ENCODE peak calls at places on chromosomes 2 and 18, in five cellular contexts. J is RWPE2, B is heart left ventricle, L is fibroblast of the aortic adventitia, Z is NB4. C is an unnamed sample.
A peak's percentile ranks its signal among the peaks of the same experiment; 100 is the strongest.

GRCh38 chr2:167183916-167184315 is 295.6 kb downstream of the XIRP2 start:
- DNase-seq in J (no peak), B (no peak), L (peak; percentile 39), Z (no peak), C (no peak)

GRCh38 chr2:200483729-200484198 is 26.1 kb downstream of the KCTD18 start:
- DNase-seq in J (no peak), B (no peak), L (peak; percentile 27), Z (peak; percentile 62), C (no peak)

GRCh38 chr18:75280427-75281280 is 70.1 kb downstream of the TSHZ1 start:
- DNase-seq in J (no peak), B (no peak), L (peak; percentile 12), Z (no peak), C (peak; percentile 5)

GRCh38 chr2:49291619-49292018 is 137.3 kb upstream of the FSHR start:
- DNase-seq in J (no peak), B (no peak), L (no peak), Z (no peak), C (no peak)

GRCh38 chr2:150133623-150134022 is 353.8 kb downstream of the RND3 start:
- DNase-seq in J (peak; percentile 55), B (no peak), L (peak; percentile 90), Z (peak; percentile 64), C (peak; percentile 91)

GRCh38 chr2:60706021-60706420 is 50.0 kb upstream of the PAPOLG start:
- DNase-seq in J (no peak), B (no peak), L (peak; percentile 63), Z (no peak), C (peak; percentile 32)

GRCh38 chr2:100105678-100106054 is 36.7 kb downstream of the AFF3 start:
- DNase-seq in J (no peak), B (no peak), L (no peak), Z (no peak), C (no peak)

GRCh38 chr2:98702127-98702802 is 28.7 kb downstream of the MGAT4A start:
- DNase-seq in J (no peak), B (no peak), L (no peak), Z (no peak), C (no peak)

GRCh38 chr18:70422061-70422965 is 133.5 kb downstream of the SOCS6 start:
- DNase-seq in J (peak; percentile 90), B (peak; percentile 82), L (peak; percentile 98), Z (peak; percentile 87), C (peak; percentile 94)

GRCh38 chr2:63378589-63378988 is 209.7 kb downstream of the WDPCP start:
- DNase-seq in J (no peak), B (no peak), L (no peak), Z (peak; percentile 78), C (no peak)

GRCh38 chr2:218517434-218518206 is 50.5 kb downstream of the USP37 start:
- DNase-seq in J (no peak), B (no peak), L (peak; percentile 9), Z (no peak), C (peak; percentile 60)

GRCh38 chr2:38440655-38441054 is 63.6 kb upstream of the ATL2 start:
- DNase-seq in J (no peak), B (no peak), L (no peak), Z (peak; percentile 54), C (no peak)

GRCh38 chr2:85785027-85785822 is 31.4 kb downstream of the ATOH8 start:
- DNase-seq in J (no peak), B (peak; percentile 83), L (peak; percentile 96), Z (peak; percentile 22), C (peak; percentile 95)

GRCh38 chr2:225598922-225599321 is 199.4 kb downstream of the NYAP2 start:
- DNase-seq in J (no peak), B (no peak), L (peak; percentile 29), Z (peak; percentile 56), C (peak; percentile 33)

GRCh38 chr18:32289480-32290075 is 99.7 kb downstream of the MEP1B start:
- DNase-seq in J (no peak), B (no peak), L (peak; percentile 80), Z (peak; percentile 63), C (peak; percentile 65)

GRCh38 chr2:230900336-230900995 is 24.6 kb downstream of the GPR55 start:
- DNase-seq in J (no peak), B (peak; percentile 26), L (no peak), Z (no peak), C (no peak)

GRCh38 chr18:39238951-39239350 is 1673.4 kb upstream of the CELF4 start:
- DNase-seq in J (no peak), B (no peak), L (no peak), Z (no peak), C (no peak)

GRCh38 chr2:95047629-95048510 is 22.4 kb downstream of the MAL start:
- DNase-seq in J (no peak), B (no peak), L (no peak), Z (no peak), C (no peak)

GRCh38 chr2:158973111-158973510 is 4.7 kb downstream of the TANC1 start:
- DNase-seq in J (peak; percentile 77), B (no peak), L (no peak), Z (no peak), C (no peak)

GRCh38 chr2:161165811-161166210 is 5.6 kb downstream of the TANK start:
- DNase-seq in J (no peak), B (no peak), L (peak; percentile 50), Z (peak; percentile 79), C (peak; percentile 36)

GRCh38 chr18:22223263-22223960 is 54.0 kb downstream of the GATA6 start:
- DNase-seq in J (peak; percentile 99), B (peak; percentile 78), L (peak; percentile 85), Z (peak; percentile 57), C (peak; percentile 73)

GRCh38 chr18:45920367-45920766 is 46.8 kb downstream of the EPG5 start:
- DNase-seq in J (peak; percentile 90), B (peak; percentile 89), L (peak; percentile 84), Z (peak; percentile 5), C (peak; percentile 94)

GRCh38 chr2:178530625-178531142 is 50.4 kb downstream of the PLEKHA3 start:
- DNase-seq in J (no peak), B (no peak), L (no peak), Z (peak; percentile 93), C (no peak)

GRCh38 chr2:189579585-189579984 is 1.0 kb downstream of the SLC40A1 start:
- DNase-seq in J (no peak), B (no peak), L (peak; percentile 68), Z (peak; percentile 86), C (peak; percentile 30)

GRCh38 chr2:49770919-49771318 is 616.6 kb upstream of the FSHR start:
- DNase-seq in J (no peak), B (peak; percentile 59), L (no peak), Z (peak; percentile 42), C (no peak)

GRCh38 chr2:12816379-12817306 is 99.9 kb downstream of the TRIB2 start:
- DNase-seq in J (no peak), B (no peak), L (peak; percentile 61), Z (no peak), C (no peak)

GRCh38 chr2:204665244-204665643 is 120.0 kb downstream of the PARD3B start:
- DNase-seq in J (no peak), B (no peak), L (peak; percentile 68), Z (no peak), C (peak; percentile 92)
- H3K4me3 ChIP-seq in J (no peak overlapping the region), B (no peak overlapping the region), L (no peak overlapping the region), Z (no peak overlapping the region), C (no peak overlapping the region)

GRCh38 chr2:197197808-197198409 is 112.7 kb downstream of the ANKRD44 start:
- DNase-seq in J (no peak), B (no peak), L (no peak), Z (peak; percentile 51), C (no peak)
- H3K4me3 ChIP-seq in J (no peak overlapping the region), B (no peak overlapping the region), L (no peak overlapping the region), Z (no peak overlapping the region), C (no peak overlapping the region)

DNA sequence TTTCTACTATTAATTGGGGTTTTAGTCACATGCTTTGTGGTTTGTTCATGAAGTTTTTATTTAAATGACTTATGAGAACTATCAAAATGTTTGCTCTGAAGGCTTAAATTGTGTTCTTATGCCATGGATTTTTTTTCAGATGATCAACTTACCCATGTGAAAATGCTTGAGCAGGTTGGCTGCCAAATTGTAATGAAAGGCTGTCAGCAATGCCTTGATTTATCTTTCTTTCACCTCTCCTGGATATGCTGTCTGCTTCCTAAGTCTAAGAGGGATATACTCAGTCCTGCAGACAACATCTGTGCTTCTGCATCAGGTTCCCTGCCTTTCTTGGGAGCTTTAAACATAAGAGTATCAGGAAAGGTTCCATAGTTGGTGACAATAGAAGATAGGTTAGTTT is 50.7 kb downstream of the FMNL2 start:
- DNase-seq in J (no peak), B (no peak), L (no peak), Z (no peak), C (peak; percentile 57)
- H3K4me3 ChIP-seq in J (no peak overlapping the region), B (no peak overlapping the region), L (no peak overlapping the region), Z (no peak overlapping the region), C (no peak overlapping the region)

GRCh38 chr2:10274376-10274775 is 28.3 kb upstream of the HPCAL1 start:
- DNase-seq in J (no peak), B (no peak), L (no peak), Z (no peak), C (no peak)

GRCh38 chr2:10271509-10271908 is 31.2 kb upstream of the HPCAL1 start:
- DNase-seq in J (no peak), B (no peak), L (no peak), Z (no peak), C (no peak)

GRCh38 chr2:10271946-10272345 is 30.8 kb upstream of the HPCAL1 start:
- DNase-seq in J (no peak), B (no peak), L (no peak), Z (no peak), C (no peak)

GRCh38 chr2:10273215-10274175 is 29.2 kb upstream of the HPCAL1 start:
- DNase-seq in J (no peak), B (no peak), L (no peak), Z (no peak), C (no peak)

GRCh38 chr2:10272464-10272863 is 30.2 kb upstream of the HPCAL1 start:
- DNase-seq in J (no peak), B (no peak), L (no peak), Z (no peak), C (no peak)
- H3K4me3 ChIP-seq in J (no peak overlapping the region), B (no peak overlapping the region), L (no peak overlapping the region), Z (no peak overlapping the region), C (no peak overlapping the region)

GRCh38 chr18:76564636-76565237 is 69.7 kb upstream of the ZNF516 start:
- DNase-seq in J (no peak), B (peak; percentile 18), L (no peak), Z (peak; percentile 44), C (peak; percentile 16)
- H3K4me3 ChIP-seq in J (peak overlapping the region; percentile 22), B (peak overlapping the region; percentile 39), L (peak overlapping the region; percentile 19), Z (peak overlapping the region; percentile 71), C (peak overlapping the region; percentile 24)

DNA sequence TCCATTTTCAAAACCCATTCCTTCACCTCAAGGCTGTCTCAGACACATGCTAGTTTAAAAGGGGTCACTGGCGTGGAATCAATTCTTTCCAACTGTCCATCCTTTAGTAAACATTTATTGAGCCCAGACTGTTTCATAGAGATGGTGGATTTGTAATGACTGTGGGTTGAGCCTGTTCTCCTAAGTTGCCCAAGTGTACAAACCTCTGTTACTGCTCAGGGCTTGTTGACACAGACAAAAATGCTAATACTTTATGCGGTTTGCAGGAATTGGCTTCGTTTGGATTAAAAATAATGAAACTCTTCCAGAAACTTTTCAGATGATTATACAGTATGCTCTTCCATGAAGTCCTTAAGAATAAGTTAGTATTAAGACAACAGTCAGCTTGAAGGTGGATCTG is 83.6 kb upstream of the MGAT5 start:
- DNase-seq in J (no peak), B (no peak), L (peak; percentile 63), Z (no peak), C (peak; percentile 72)
- H3K4me3 ChIP-seq in J (no peak overlapping the region), B (no peak overlapping the region), L (no peak overlapping the region), Z (no peak overlapping the region), C (no peak overlapping the region)